ENCODE peak calls at places on chromosome 15, in four cellular contexts. Q is mesendoderm, B is trophoblast cell, U is H9. G is an unnamed sample.

GRCh38 chr15:64246364-64247189 is 83.8 kb upstream of the PPIB start:
- DNase-seq in Q (peak; percentile 83), B (peak; percentile 70), U (peak; percentile 46), G (no peak)

GRCh38 chr15:33994005-33994615 is 25.8 kb downstream of the CHRM5 start:
- DNase-seq in Q (peak; percentile 77), B (peak; percentile 49), U (peak; percentile 60), G (peak; percentile 10)

GRCh38 chr15:47355759-47356158 is 361.5 kb upstream of the SEMA6D start:
- DNase-seq in Q (no peak), B (no peak), U (no peak), G (no peak)

GRCh38 chr15:71899665-71900064 is 89.3 kb downstream of the NR2E3 start:
- DNase-seq in Q (no peak), B (no peak), U (no peak), G (no peak)

GRCh38 chr15:99426431-99427105 is 139.2 kb upstream of the MEF2A start:
- DNase-seq in Q (no peak), B (peak; percentile 77), U (no peak), G (no peak)

GRCh38 chr15:64997911-64998310 is 8.2 kb upstream of the SPG21 start:
- DNase-seq in Q (no peak), B (no peak), U (no peak), G (no peak)

GRCh38 chr15:39787479-39787878 is 4.8 kb upstream of the FSIP1 start:
- DNase-seq in Q (peak; percentile 73), B (no peak), U (no peak), G (no peak)

GRCh38 chr15:65369651-65370050 is 8.2 kb downstream of the IGDCC3 start:
- DNase-seq in Q (no peak), B (no peak), U (peak; percentile 24), G (no peak)

GRCh38 chr15:58038426-58039106 is 26.9 kb downstream of the ALDH1A2 start:
- DNase-seq in Q (no peak), B (no peak), U (no peak), G (no peak)

GRCh38 chr15:40252438-40253178 is 13.7 kb downstream of the PAK6 start:
- DNase-seq in Q (no peak), B (no peak), U (peak; percentile 70), G (peak; percentile 76)

GRCh38 chr15:83210619-83211018 is 3.0 kb upstream of the HDGFL3 start:
- DNase-seq in Q (no peak), B (no peak), U (no peak), G (no peak)

GRCh38 chr15:33547876-33548275 is 237.1 kb downstream of the RYR3 start:
- DNase-seq in Q (peak; percentile 89), B (peak; percentile 34), U (peak; percentile 84), G (peak; percentile 57)

GRCh38 chr15:46921906-46922305 is 795.4 kb upstream of the SEMA6D start:
- DNase-seq in Q (no peak), B (no peak), U (no peak), G (no peak)

GRCh38 chr15:64985382-64986033 is 4.2 kb downstream of the SPG21 start:
- DNase-seq in Q (no peak), B (no peak), U (no peak), G (no peak)

GRCh38 chr15:63449711-63450110 is 54.7 kb upstream of the USP3 start:
- DNase-seq in Q (peak; percentile 85), B (peak; percentile 86), U (peak; percentile 80), G (no peak)

GRCh38 chr15:33846151-33846550 is 122.1 kb upstream of the CHRM5 start:
- DNase-seq in Q (no peak), B (peak; percentile 86), U (no peak), G (no peak)

GRCh38 chr15:22903961-22904534 is 65.6 kb downstream of the NIPA2 start:
- DNase-seq in Q (no peak), B (no peak), U (no peak), G (no peak)

GRCh38 chr15:69926011-69926410 is 171.7 kb downstream of the TLE3 start:
- DNase-seq in Q (no peak), B (peak; percentile 13), U (peak; percentile 2), G (no peak)

GRCh38 chr15:32669870-32670623 is 28.5 kb downstream of the SCG5 start:
- DNase-seq in Q (peak; percentile 83), B (no peak), U (peak; percentile 58), G (no peak)

GRCh38 chr15:67833504-67834248 is 6.2 kb downstream of the RNU6-1 start:
- DNase-seq in Q (peak; percentile 81), B (no peak), U (peak; percentile 81), G (peak; percentile 80)

GRCh38 chr15:40549894-40550293 is 14.9 kb downstream of the CCDC32 start:
- DNase-seq in Q (no peak), B (no peak), U (no peak), G (no peak)

GRCh38 chr15:71562251-71562650 is 248.1 kb upstream of the NR2E3 start:
- DNase-seq in Q (no peak), B (no peak), U (no peak), G (no peak)

GRCh38 chr15:47691896-47692295 is 25.4 kb upstream of the SEMA6D start:
- DNase-seq in Q (no peak), B (no peak), U (no peak), G (no peak)

GRCh38 chr15:58066042-58066867 is 744 bp upstream of the ALDH1A2 start:
- DNase-seq in Q (peak; percentile 69), B (peak; percentile 42), U (peak; percentile 78), G (no peak)

GRCh38 chr15:84685304-84685703 is 27.3 kb upstream of the NMB start:
- DNase-seq in Q (no peak), B (peak; percentile 58), U (no peak), G (no peak)

GRCh38 chr15:64476550-64476949 is 16.2 kb downstream of the ZNF609 start:
- DNase-seq in Q (peak; percentile 16), B (no peak), U (no peak), G (no peak)

DNA sequence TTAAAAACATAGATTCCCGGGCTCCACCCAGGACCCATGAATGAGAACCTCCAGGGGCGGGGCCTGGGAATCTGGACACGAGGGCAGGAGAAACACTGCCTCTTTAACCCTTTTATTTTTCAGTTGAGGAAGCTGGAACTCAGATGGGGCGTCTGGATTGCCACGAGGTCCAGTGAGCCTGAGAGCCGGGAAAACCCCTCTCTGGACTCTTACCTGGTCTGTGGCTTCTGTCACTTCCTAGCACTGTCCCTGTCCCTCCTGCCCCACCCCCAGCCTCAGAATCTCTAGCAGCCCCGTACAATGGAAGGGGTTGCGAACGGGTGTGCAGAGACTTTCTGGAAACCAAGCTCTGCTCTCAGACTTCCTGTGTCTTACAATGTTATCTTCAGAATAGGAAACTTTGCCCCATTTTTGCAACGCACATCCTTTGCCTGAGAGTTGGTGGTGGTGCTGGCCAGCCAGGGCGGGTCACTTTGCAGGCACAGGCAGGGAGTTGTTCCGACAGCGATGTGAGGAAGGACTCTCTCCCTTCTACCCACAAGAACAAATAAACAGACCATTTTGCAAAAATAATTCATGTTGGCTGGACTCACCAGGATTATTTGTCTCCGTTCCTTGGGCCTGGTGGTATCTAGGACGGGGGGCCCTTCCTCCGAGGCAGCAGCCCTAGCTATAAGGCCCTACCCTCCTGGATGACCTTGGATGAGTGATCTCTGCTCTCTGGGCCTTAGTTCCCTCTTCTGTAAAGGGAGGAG is 59.1 kb downstream of the SMAD6 start:
- DNase-seq in Q (no peak), B (peak; percentile 11), U (no peak), G (no peak)
- H3K18ac ChIP-seq in Q (no peak overlapping the region), B (no peak overlapping the region), U (no peak overlapping the region), G (no peak overlapping the region)

GRCh38 chr15:90006217-90007088 is 5.3 kb downstream of the ZNF710 start:
- DNase-seq in Q (no peak), B (no peak), U (no peak), G (no peak)
- H3K79me2 ChIP-seq in Q (peaks cover 73% of the 10 kb centered on the region), B (peaks cover 5% of the 10 kb centered on the region), U (peaks cover 5% of the 10 kb centered on the region), G (peaks cover 67% of the 10 kb centered on the region)

GRCh38 chr15:38069506-38069905 is 135.1 kb downstream of the TMCO5A start:
- DNase-seq in Q (no peak), B (peak; percentile 35), U (no peak), G (no peak)

GRCh38 chr15:38071211-38071972 is 137.0 kb downstream of the TMCO5A start:
- DNase-seq in Q (no peak), B (peak; percentile 38), U (no peak), G (no peak)

GRCh38 chr15:38072007-38072506 is 137.6 kb downstream of the TMCO5A start:
- DNase-seq in Q (no peak), B (no peak), U (no peak), G (no peak)

GRCh38 chr15:38069001-38069400 is 134.6 kb downstream of the TMCO5A start:
- DNase-seq in Q (no peak), B (peak; percentile 16), U (no peak), G (no peak)

DNA sequence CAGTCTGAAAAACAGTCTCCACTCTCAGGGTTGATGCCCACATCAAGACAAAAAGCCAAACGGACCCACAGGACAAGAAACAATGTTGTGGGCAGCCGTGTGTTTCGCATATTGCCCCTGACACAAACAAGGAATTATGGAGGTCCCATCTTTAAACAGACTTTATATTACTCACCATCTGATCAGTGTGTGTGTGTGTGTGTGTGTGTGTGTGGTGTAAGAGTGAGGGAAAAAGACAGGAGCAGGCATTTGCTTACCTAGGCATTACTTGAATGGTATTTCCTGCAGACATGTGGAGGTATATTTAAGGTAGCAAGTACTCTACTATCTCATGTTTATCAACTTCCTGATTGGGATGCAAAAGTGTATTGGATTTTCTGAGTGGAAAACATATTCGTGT is 136.3 kb downstream of the TMCO5A start:
- DNase-seq in Q (no peak), B (no peak), U (no peak), G (no peak)
- H3K18ac ChIP-seq in Q (no peak overlapping the region), B (no peak overlapping the region), U (no peak overlapping the region), G (no peak overlapping the region)

GRCh38 chr15:74782596-74783071 is 754 bp downstream of the CSK start:
- DNase-seq in Q (no peak), B (no peak), U (no peak), G (no peak)
- H3K79me2 ChIP-seq in Q (peaks cover 29% of the 10 kb centered on the region), B (peaks cover 10% of the 10 kb centered on the region), U (no peaks in the 10 kb centered on the region), G (peaks cover 6% of the 10 kb centered on the region)

DNA sequence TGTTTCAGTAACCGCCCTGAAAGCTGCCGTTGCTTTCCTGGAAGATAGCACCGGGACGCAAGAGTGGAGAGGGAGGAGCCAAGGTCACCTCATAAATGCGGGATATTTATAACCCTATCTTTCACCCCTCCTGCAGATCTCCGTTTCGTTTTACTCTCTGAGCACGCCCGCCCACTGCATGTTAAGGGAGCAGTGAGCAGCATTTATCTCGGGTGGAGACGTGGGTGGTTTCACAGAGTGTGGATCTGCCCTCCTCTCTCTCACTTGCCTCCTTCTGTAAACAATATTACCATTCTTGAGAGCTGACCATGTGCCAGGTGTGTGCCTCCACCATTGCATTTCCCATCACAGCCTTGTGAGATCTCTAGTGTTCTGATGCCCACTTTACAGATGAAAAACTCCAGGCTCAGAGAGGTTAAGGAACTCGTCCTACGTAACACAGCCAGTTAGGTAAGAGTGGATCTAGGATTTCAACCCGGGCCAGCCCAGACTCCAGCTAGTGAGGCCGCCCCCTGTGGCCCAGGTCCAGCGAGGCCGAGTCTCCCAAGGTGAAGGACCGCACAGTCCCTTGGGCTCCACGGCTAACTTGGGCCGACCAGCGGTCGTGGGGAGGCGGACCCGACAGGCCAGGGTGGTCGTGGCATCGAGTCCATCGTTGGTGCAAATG is 16.9 kb upstream of the SEMA4B start:
- DNase-seq in Q (no peak), B (peak; percentile 88), U (peak; percentile 42), G (no peak)
- H3K18ac ChIP-seq in Q (no peak overlapping the region), B (peak overlapping the region; percentile 76), U (no peak overlapping the region), G (peak overlapping the region; percentile 29)

G was measured in H1.